ENCODE peak calls at places on chromosomes 1 and 21, in seven cellular contexts. K, Z, A, X, S, Q and E are unnamed samples.

GRCh38 chr1:21494196-21494595 is 15.0 kb upstream of the ALPL start:
- DNase-seq in K (no peak), Z (no peak), A (no peak), S (no peak), Q (no peak), X (no peak), E (no peak)

GRCh38 chr1:91559838-91560514 is 59.3 kb downstream of the CDC7 start:
- DNase-seq in A (no peak), X (no peak), Q (no peak), S (peak), Z (no peak), K (no peak), E (no peak)

GRCh38 chr21:25934771-25935224 is 200.0 kb downstream of the GABPA start:
- DNase-seq in S (peak), Z (peak), K (no peak), Q (peak), X (no peak), A (no peak), E (peak)

GRCh38 chr1:15104768-15105167 is 48.8 kb upstream of the TMEM51 start:
- DNase-seq in K (no peak), Z (no peak), S (no peak), A (no peak), X (no peak), Q (no peak), E (no peak)

GRCh38 chr1:211259596-211260126 is 495 bp downstream of the RCOR3 start:
- DNase-seq in A (peak), Z (no peak), K (peak), X (peak), Q (no peak), S (no peak), E (no peak)

GRCh38 chr1:25642710-25643109 is 26.1 kb downstream of the MAN1C1 start:
- DNase-seq in Z (no peak), S (peak), X (peak), Q (no peak), A (no peak), K (no peak), E (no peak)

GRCh38 chr1:230708631-230709580 is 5.0 kb downstream of the AGT start:
- DNase-seq in K (no peak), Z (no peak), Q (peak), A (no peak), S (no peak), X (no peak), E (no peak)

GRCh38 chr1:46532498-46533178 is 18.8 kb downstream of the KNCN start:
- DNase-seq in K (no peak), A (peak), Q (peak), X (peak), Z (no peak), S (peak), E (no peak)

GRCh38 chr1:94998128-94998527 is 71.2 kb upstream of the CNN3 start:
- DNase-seq in Q (no peak), X (no peak), A (no peak), K (no peak), Z (no peak), S (no peak), E (no peak)

GRCh38 chr1:4307911-4308545 is 346.4 kb upstream of the AJAP1 start:
- DNase-seq in A (no peak), X (no peak), Z (no peak), Q (no peak), S (no peak), K (no peak), E (no peak)

GRCh38 chr1:201711811-201712210 is 117.1 kb upstream of the IPO9 start:
- DNase-seq in A (peak), Z (no peak), X (no peak), Q (peak), K (no peak), S (no peak), E (no peak)

GRCh38 chr1:229092377-229093257 is 178.3 kb upstream of the RAB4A start:
- DNase-seq in S (no peak), X (no peak), A (no peak), Z (no peak), Q (no peak), K (no peak), E (no peak)